ENCODE peak calls at places on chromosome X, in six cellular contexts. One of them, this sample, is unnamed. For H3K27me3 and H3K9me3, the result is how much of the 10 kb centered on the place peaks cover.

GRCh38 chrX:19593684-19594083 is 78.4 kb upstream of the MAP3K15 start:
- DNase-seq in left lung: no peak
- DNase-seq in neuronal stem cell: no peak
- DNase-seq in CD8-positive, alpha-beta T cell: no peak
- DNase-seq in aorta: no peak
- DNase-seq in fibroblast of lung: peak
- DNase-seq in this sample: no peak

GRCh38 chrX:150548684-150549083 is 19.7 kb upstream of the MTM1 start:
- DNase-seq in aorta: no peak
- DNase-seq in neuronal stem cell: no peak
- DNase-seq in CD8-positive, alpha-beta T cell: no peak
- DNase-seq in left lung: no peak
- DNase-seq in fibroblast of lung: peak
- DNase-seq in this sample: no peak

GRCh38 chrX:136589966-136590365 is 58.0 kb downstream of the VGLL1 start:
- DNase-seq in aorta: no peak
- DNase-seq in left lung: no peak
- DNase-seq in neuronal stem cell: no peak
- DNase-seq in CD8-positive, alpha-beta T cell: no peak
- DNase-seq in fibroblast of lung: no peak
- DNase-seq in this sample: no peak

GRCh38 chrX:102712967-102713677 is 874 bp downstream of the GPRASP2 start:
- DNase-seq in CD8-positive, alpha-beta T cell: no peak
- DNase-seq in neuronal stem cell: peak
- DNase-seq in left lung: no peak
- DNase-seq in fibroblast of lung: peak
- DNase-seq in aorta: no peak
- DNase-seq in this sample: peak

GRCh38 chrX:155718964-155719586 is 106.3 kb upstream of the TMLHE start:
- DNase-seq in CD8-positive, alpha-beta T cell: no peak
- DNase-seq in fibroblast of lung: peak
- DNase-seq in left lung: no peak
- DNase-seq in neuronal stem cell: no peak
- DNase-seq in aorta: no peak
- DNase-seq in this sample: peak

GRCh38 chrX:110265624-110266023 is 52.3 kb downstream of the AMMECR1 start:
- DNase-seq in neuronal stem cell: no peak
- DNase-seq in CD8-positive, alpha-beta T cell: no peak
- DNase-seq in left lung: no peak
- DNase-seq in fibroblast of lung: peak
- DNase-seq in aorta: no peak
- DNase-seq in this sample: no peak

GRCh38 chrX:154315416-154315815 is 19.8 kb downstream of the TKTL1 start:
- DNase-seq in neuronal stem cell: no peak
- DNase-seq in aorta: no peak
- DNase-seq in fibroblast of lung: no peak
- DNase-seq in left lung: no peak
- DNase-seq in CD8-positive, alpha-beta T cell: no peak
- DNase-seq in this sample: no peak

GRCh38 chrX:130118396-130118795 is 8.1 kb upstream of the ELF4 start:
- DNase-seq in CD8-positive, alpha-beta T cell: no peak
- DNase-seq in aorta: no peak
- DNase-seq in fibroblast of lung: peak
- DNase-seq in neuronal stem cell: no peak
- DNase-seq in left lung: no peak
- DNase-seq in this sample: peak

GRCh38 chrX:10761447-10761846 is 141.1 kb upstream of the MID1 start:
- DNase-seq in left lung: no peak
- DNase-seq in neuronal stem cell: no peak
- DNase-seq in aorta: no peak
- DNase-seq in fibroblast of lung: no peak
- DNase-seq in CD8-positive, alpha-beta T cell: no peak
- DNase-seq in this sample: no peak

GRCh38 chrX:2351999-2352995 is 148.5 kb downstream of the DHRSX start:
- DNase-seq in fibroblast of lung: peak
- DNase-seq in CD8-positive, alpha-beta T cell: no peak
- DNase-seq in neuronal stem cell: no peak
- DNase-seq in aorta: no peak
- DNase-seq in left lung: no peak
- DNase-seq in this sample: no peak

GRCh38 chrX:153299855-153300254 is 21.7 kb downstream of the PNMA6F start:
- DNase-seq in CD8-positive, alpha-beta T cell: no peak
- DNase-seq in left lung: no peak
- DNase-seq in neuronal stem cell: no peak
- DNase-seq in aorta: no peak
- DNase-seq in fibroblast of lung: no peak
- DNase-seq in this sample: no peak

GRCh38 chrX:137567474-137568232 is 1.7 kb downstream of the ZIC3 start:
- DNase-seq in neuronal stem cell: no peak
- DNase-seq in fibroblast of lung: no peak
- DNase-seq in CD8-positive, alpha-beta T cell: no peak
- DNase-seq in aorta: no peak
- DNase-seq in left lung: no peak
- DNase-seq in this sample: no peak

GRCh38 chrX:20237864-20238263 is 28.8 kb downstream of the RPS6KA3 start:
- DNase-seq in fibroblast of lung: peak
- DNase-seq in left lung: no peak
- DNase-seq in neuronal stem cell: no peak
- DNase-seq in aorta: no peak
- DNase-seq in CD8-positive, alpha-beta T cell: no peak
- DNase-seq in this sample: no peak

GRCh38 chrX:39508300-39508692 is 589.5 kb downstream of the BCOR start:
- DNase-seq in left lung: no peak
- DNase-seq in fibroblast of lung: no peak
- DNase-seq in neuronal stem cell: no peak
- DNase-seq in CD8-positive, alpha-beta T cell: no peak
- DNase-seq in aorta: no peak
- DNase-seq in this sample: no peak

GRCh38 chrX:9873952-9874351 is 87.7 kb downstream of the SHROOM2 start:
- DNase-seq in aorta: no peak
- DNase-seq in CD8-positive, alpha-beta T cell: peak
- DNase-seq in left lung: no peak
- DNase-seq in neuronal stem cell: no peak
- DNase-seq in fibroblast of lung: no peak
- DNase-seq in this sample: peak

GRCh38 chrX:135453381-135453780 is 31.6 kb downstream of the SMIM10L2A start:
- DNase-seq in CD8-positive, alpha-beta T cell: no peak
- DNase-seq in left lung: no peak
- DNase-seq in neuronal stem cell: no peak
- DNase-seq in aorta: no peak
- DNase-seq in fibroblast of lung: no peak
- DNase-seq in this sample: no peak

GRCh38 chrX:53093177-53093655 is 726 bp upstream of the KANTR start:
- DNase-seq in left lung: peak
- DNase-seq in neuronal stem cell: no peak
- DNase-seq in CD8-positive, alpha-beta T cell: peak
- DNase-seq in aorta: peak
- DNase-seq in fibroblast of lung: peak
- DNase-seq in this sample: peak

GRCh38 chrX:1308476-1308875 is 28.1 kb upstream of the IL3RA start:
- DNase-seq in CD8-positive, alpha-beta T cell: no peak
- DNase-seq in fibroblast of lung: no peak
- DNase-seq in left lung: peak
- DNase-seq in aorta: peak
- DNase-seq in neuronal stem cell: no peak
- DNase-seq in this sample: no peak

GRCh38 chrX:22373094-22373493 is 100.4 kb downstream of the CBLL2 start:
- DNase-seq in fibroblast of lung: no peak
- DNase-seq in aorta: no peak
- DNase-seq in CD8-positive, alpha-beta T cell: no peak
- DNase-seq in left lung: no peak
- DNase-seq in neuronal stem cell: no peak
- DNase-seq in this sample: no peak

GRCh38 chrX:65745992-65746391 is 78.5 kb downstream of the MSN start:
- DNase-seq in left lung: no peak
- DNase-seq in CD8-positive, alpha-beta T cell: no peak
- DNase-seq in aorta: no peak
- DNase-seq in fibroblast of lung: no peak
- DNase-seq in neuronal stem cell: no peak
- DNase-seq in this sample: no peak

GRCh38 chrX:1185556-1185955 is 26.9 kb downstream of the CRLF2 start:
- DNase-seq in CD8-positive, alpha-beta T cell: no peak
- DNase-seq in left lung: no peak
- DNase-seq in fibroblast of lung: no peak
- DNase-seq in aorta: no peak
- DNase-seq in neuronal stem cell: no peak
- DNase-seq in this sample: no peak

GRCh38 chrX:29952016-29952415 is 263.3 kb upstream of the MAGEB2 start:
- DNase-seq in neuronal stem cell: no peak
- DNase-seq in left lung: no peak
- DNase-seq in aorta: no peak
- DNase-seq in CD8-positive, alpha-beta T cell: no peak
- DNase-seq in fibroblast of lung: no peak
- DNase-seq in this sample: no peak

GRCh38 chrX:143615851-143616250 is 20.1 kb downstream of the SLITRK4 start:
- DNase-seq in neuronal stem cell: no peak
- DNase-seq in CD8-positive, alpha-beta T cell: no peak
- DNase-seq in aorta: no peak
- DNase-seq in left lung: no peak
- DNase-seq in fibroblast of lung: no peak
- DNase-seq in this sample: no peak

GRCh38 chrX:23661671-23662070 is 5.6 kb upstream of the PRDX4 start:
- DNase-seq in left lung: no peak
- DNase-seq in neuronal stem cell: no peak
- DNase-seq in fibroblast of lung: peak
- DNase-seq in CD8-positive, alpha-beta T cell: no peak
- DNase-seq in aorta: no peak
- DNase-seq in this sample: no peak

DNA sequence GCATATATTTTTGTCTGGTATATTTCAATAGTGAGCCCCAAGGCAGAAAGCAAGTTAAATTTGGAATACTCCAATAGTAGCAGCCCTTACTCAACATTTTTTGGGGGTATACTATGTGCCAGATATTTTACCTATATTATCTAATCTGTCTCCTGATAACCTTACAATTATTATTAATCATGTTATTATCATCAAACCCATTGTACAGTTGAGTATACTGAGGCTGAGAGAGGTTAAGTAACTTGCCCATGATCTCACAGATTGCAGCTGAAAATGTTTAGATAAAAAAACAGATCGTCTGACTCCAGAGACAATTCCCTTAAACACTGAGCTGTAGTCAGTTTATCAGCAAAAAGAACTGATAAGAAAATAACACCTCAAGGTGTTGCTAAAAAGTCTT is 6.5 kb upstream of the RBBP7 start:
- DNase-seq in left lung: no peak
- DNase-seq in CD8-positive, alpha-beta T cell: no peak
- DNase-seq in fibroblast of lung: no peak
- DNase-seq in aorta: no peak
- DNase-seq in neuronal stem cell: no peak
- DNase-seq in this sample: no peak
- H3K27me3 ChIP-seq in left lung: under half
- H3K27me3 ChIP-seq in CD8-positive, alpha-beta T cell: under half
- H3K27me3 ChIP-seq in fibroblast of lung: under half
- H3K27me3 ChIP-seq in aorta: under half
- H3K27me3 ChIP-seq in neuronal stem cell: under half
- H3K27me3 ChIP-seq in this sample: under half

GRCh38 chrX:6644411-6644810 is 109.5 kb upstream of the VCX3A start:
- DNase-seq in fibroblast of lung: no peak
- DNase-seq in left lung: no peak
- DNase-seq in neuronal stem cell: no peak
- DNase-seq in CD8-positive, alpha-beta T cell: no peak
- DNase-seq in aorta: no peak
- DNase-seq in this sample: no peak
- H3K9me3 ChIP-seq in fibroblast of lung: under half
- H3K9me3 ChIP-seq in left lung: under half
- H3K9me3 ChIP-seq in neuronal stem cell: under half
- H3K9me3 ChIP-seq in CD8-positive, alpha-beta T cell: under half
- H3K9me3 ChIP-seq in aorta: under half
- H3K9me3 ChIP-seq in this sample: under half

DNA sequence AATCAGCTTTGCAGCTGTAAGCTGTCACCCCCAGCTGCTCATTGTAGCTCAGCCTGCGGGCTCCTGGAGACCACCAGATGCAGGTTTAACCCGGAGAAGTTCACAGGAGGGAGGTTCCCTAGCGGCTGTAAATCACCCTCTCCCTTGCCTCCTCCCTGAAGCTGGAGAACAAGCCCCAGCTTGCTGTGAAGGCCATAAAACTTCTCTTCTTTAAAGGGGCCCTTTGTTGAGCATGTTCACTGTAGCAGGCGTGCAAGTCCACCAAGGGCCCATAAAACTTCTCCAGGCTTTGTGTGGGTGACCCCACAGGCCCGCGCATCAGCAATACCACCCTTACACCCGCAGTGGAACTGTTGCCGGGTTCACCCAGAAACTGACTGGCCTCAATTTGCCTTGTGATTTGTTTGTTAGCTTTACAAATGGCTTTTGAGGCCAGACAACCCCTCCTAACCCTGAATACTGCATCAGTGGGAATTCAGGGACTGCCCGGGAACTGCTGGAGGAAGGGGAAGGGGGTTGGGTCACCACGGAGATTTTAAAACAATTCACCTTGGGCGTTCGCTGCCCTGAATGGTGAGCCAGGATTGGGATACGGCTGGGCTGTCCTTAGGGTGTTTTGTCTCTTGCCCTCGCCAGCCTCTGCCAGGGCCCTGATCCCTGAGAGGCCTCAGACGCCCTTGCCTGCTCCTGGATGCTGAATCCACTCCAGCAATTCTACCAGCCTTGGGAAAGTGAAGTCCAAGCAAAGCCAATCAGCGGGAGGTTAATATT is 49.5 kb upstream of the ATP6AP2 start:
- DNase-seq in CD8-positive, alpha-beta T cell: no peak
- DNase-seq in neuronal stem cell: no peak
- DNase-seq in fibroblast of lung: no peak
- DNase-seq in aorta: no peak
- DNase-seq in left lung: no peak
- DNase-seq in this sample: no peak
- H3K27ac ChIP-seq in CD8-positive, alpha-beta T cell: no peak
- H3K27ac ChIP-seq in neuronal stem cell: no peak
- H3K27ac ChIP-seq in fibroblast of lung: no peak
- H3K27ac ChIP-seq in aorta: no peak
- H3K27ac ChIP-seq in left lung: no peak
- H3K27ac ChIP-seq in this sample: no peak

GRCh38 chrX:123077671-123078070 is 106.4 kb upstream of the GRIA3 start:
- DNase-seq in fibroblast of lung: peak
- DNase-seq in left lung: no peak
- DNase-seq in aorta: no peak
- DNase-seq in CD8-positive, alpha-beta T cell: no peak
- DNase-seq in neuronal stem cell: no peak
- DNase-seq in this sample: no peak

GRCh38 chrX:123081766-123082165 is 102.3 kb upstream of the GRIA3 start:
- DNase-seq in CD8-positive, alpha-beta T cell: no peak
- DNase-seq in neuronal stem cell: no peak
- DNase-seq in aorta: no peak
- DNase-seq in fibroblast of lung: peak
- DNase-seq in left lung: no peak
- DNase-seq in this sample: no peak

GRCh38 chrX:123084797-123085196 is 99.3 kb upstream of the GRIA3 start:
- DNase-seq in left lung: no peak
- DNase-seq in CD8-positive, alpha-beta T cell: no peak
- DNase-seq in aorta: no peak
- DNase-seq in fibroblast of lung: peak
- DNase-seq in neuronal stem cell: no peak
- DNase-seq in this sample: no peak

GRCh38 chrX:123083924-123084323 is 100.2 kb upstream of the GRIA3 start:
- DNase-seq in CD8-positive, alpha-beta T cell: no peak
- DNase-seq in neuronal stem cell: no peak
- DNase-seq in fibroblast of lung: peak
- DNase-seq in aorta: no peak
- DNase-seq in left lung: no peak
- DNase-seq in this sample: no peak

GRCh38 chrX:123080065-123080464 is 104.0 kb upstream of the GRIA3 start:
- DNase-seq in left lung: no peak
- DNase-seq in aorta: no peak
- DNase-seq in CD8-positive, alpha-beta T cell: no peak
- DNase-seq in neuronal stem cell: no peak
- DNase-seq in fibroblast of lung: no peak
- DNase-seq in this sample: no peak
- H3K27me3 ChIP-seq in left lung: under half
- H3K27me3 ChIP-seq in aorta: under half
- H3K27me3 ChIP-seq in CD8-positive, alpha-beta T cell: under half
- H3K27me3 ChIP-seq in neuronal stem cell: under half
- H3K27me3 ChIP-seq in fibroblast of lung: under half
- H3K27me3 ChIP-seq in this sample: under half

This sample was measured in thyroid gland.